ENCODE peak calls at places on chromosomes 2 and 18, in seven cellular contexts. R, V, S, A, B, D and E are unnamed samples.

GRCh38 chr2:15173506-15173905 is 387.6 kb downstream of the NBAS start:
- DNase-seq in R (no peak), V (no peak), S (no peak), A (no peak), B (no peak), D (no peak), E (no peak)

GRCh38 chr2:10423400-10423774 is 24.7 kb downstream of the ODC1 start:
- DNase-seq in R (no peak), V (no peak), S (no peak), A (no peak), B (no peak), D (no peak), E (no peak)

GRCh38 chr2:11132036-11132671 is 23.1 kb upstream of the SLC66A3 start:
- DNase-seq in R (no peak), V (no peak), S (no peak), A (no peak), B (no peak), D (no peak), E (peak; percentile 58)

GRCh38 chr2:158184556-158185343 is 83.1 kb downstream of the UPP2 start:
- DNase-seq in R (no peak), V (no peak), S (no peak), A (no peak), B (no peak), D (no peak), E (no peak)

GRCh38 chr2:225512873-225513580 is 113.5 kb downstream of the NYAP2 start:
- DNase-seq in R (no peak), V (no peak), S (no peak), A (peak; percentile 79), B (peak; percentile 6), D (no peak), E (no peak)

GRCh38 chr2:152609174-152609573 is 108.1 kb downstream of the PRPF40A start:
- DNase-seq in R (no peak), V (no peak), S (no peak), A (no peak), B (peak; percentile 46), D (no peak), E (no peak)

GRCh38 chr2:113219889-113220641 is 46.3 kb downstream of the PSD4 start:
- DNase-seq in R (peak; percentile 16), V (peak; percentile 62), S (no peak), A (peak; percentile 70), B (peak; percentile 76), D (no peak), E (no peak)

GRCh38 chr18:70491734-70492348 is 203.0 kb downstream of the SOCS6 start:
- DNase-seq in R (peak; percentile 81), V (peak; percentile 51), S (peak; percentile 22), A (peak; percentile 19), B (peak; percentile 57), D (peak; percentile 6), E (peak; percentile 10)

GRCh38 chr2:69453475-69454129 is 16.4 kb upstream of the NFU1 start:
- DNase-seq in R (no peak), V (no peak), S (no peak), A (no peak), B (no peak), D (no peak), E (no peak)

GRCh38 chr2:80073134-80073561 is 231.4 kb downstream of the LRRTM1 start:
- DNase-seq in R (peak; percentile 83), V (peak; percentile 34), S (peak; percentile 4), A (peak; percentile 42), B (peak; percentile 70), D (peak; percentile 5), E (peak; percentile 20)

GRCh38 chr2:123103902-123104301 is 921.2 kb upstream of the CNTNAP5 start:
- DNase-seq in R (peak; percentile 4), V (no peak), S (no peak), A (no peak), B (no peak), D (no peak), E (no peak)

GRCh38 chr18:2629003-2629402 is 26.5 kb upstream of the SMCHD1 start:
- DNase-seq in R (no peak), V (no peak), S (no peak), A (no peak), B (no peak), D (no peak), E (no peak)

GRCh38 chr2:222057249-222058073 is 241.3 kb downstream of the PAX3 start:
- DNase-seq in R (peak; percentile 39), V (no peak), S (peak; percentile 5), A (no peak), B (peak; percentile 30), D (no peak), E (no peak)

GRCh38 chr2:172685467-172685866 is 50.2 kb upstream of the RAPGEF4 start:
- DNase-seq in R (no peak), V (no peak), S (no peak), A (no peak), B (no peak), D (no peak), E (no peak)

GRCh38 chr2:73642338-73643018 is at the start of gene NAT8:
- DNase-seq in R (no peak), V (no peak), S (no peak), A (no peak), B (peak; percentile 10), D (no peak), E (no peak)

GRCh38 chr2:33208400-33208799 is 261.6 kb downstream of the LTBP1 start:
- DNase-seq in R (no peak), V (no peak), S (peak; percentile 1), A (no peak), B (no peak), D (no peak), E (no peak)

GRCh38 chr2:33207336-33207735 is 260.6 kb downstream of the LTBP1 start:
- DNase-seq in R (no peak), V (no peak), S (no peak), A (peak; percentile 45), B (no peak), D (no peak), E (no peak)

GRCh38 chr2:33212151-33212550 is 264.3 kb upstream of the RASGRP3 start:
- DNase-seq in R (no peak), V (no peak), S (no peak), A (peak; percentile 97), B (peak; percentile 96), D (no peak), E (no peak)

GRCh38 chr2:33210626-33211025 is 263.9 kb downstream of the LTBP1 start:
- DNase-seq in R (peak; percentile 2), V (peak; percentile 44), S (no peak), A (peak; percentile 99), B (peak; percentile 96), D (no peak), E (no peak)

GRCh38 chr2:33209976-33210375 is 263.2 kb downstream of the LTBP1 start:
- DNase-seq in R (no peak), V (no peak), S (no peak), A (peak; percentile 65), B (peak; percentile 79), D (no peak), E (no peak)
- H3K27ac ChIP-seq in R (no peak overlapping the region), V (peak overlapping the region; percentile 57), S (no peak overlapping the region), A (peak overlapping the region; percentile 66), B (peak overlapping the region; percentile 37), D (no peak overlapping the region), E (no peak overlapping the region)

GRCh38 chr2:239310401-239311061 is 90.3 kb downstream of the HDAC4 start:
- DNase-seq in R (no peak), V (no peak), S (no peak), A (no peak), B (no peak), D (no peak), E (peak; percentile 29)

GRCh38 chr2:239309398-239310245 is 91.2 kb downstream of the HDAC4 start:
- DNase-seq in R (no peak), V (no peak), S (no peak), A (no peak), B (no peak), D (no peak), E (no peak)

GRCh38 chr2:239307921-239308620 is 92.7 kb downstream of the HDAC4 start:
- DNase-seq in R (no peak), V (no peak), S (no peak), A (no peak), B (no peak), D (no peak), E (no peak)

GRCh38 chr2:239307221-239307569 is 93.6 kb downstream of the HDAC4 start:
- DNase-seq in R (no peak), V (no peak), S (no peak), A (no peak), B (no peak), D (no peak), E (no peak)

GRCh38 chr2:239308696-239309397 is 92.0 kb downstream of the HDAC4 start:
- DNase-seq in R (no peak), V (no peak), S (no peak), A (no peak), B (peak; percentile 70), D (no peak), E (no peak)
- H3K27ac ChIP-seq in R (no peak overlapping the region), V (peak overlapping the region; percentile 51), S (no peak overlapping the region), A (peak overlapping the region; percentile 66), B (peak overlapping the region; percentile 50), D (no peak overlapping the region), E (peak overlapping the region; percentile 71)

GRCh38 chr2:174924061-174924693 is 81.0 kb downstream of the CHN1 start:
- DNase-seq in R (no peak), V (no peak), S (no peak), A (no peak), B (no peak), D (no peak), E (no peak)
- H3K27ac ChIP-seq in R (no peak overlapping the region), V (no peak overlapping the region), S (no peak overlapping the region), A (no peak overlapping the region), B (no peak overlapping the region), D (no peak overlapping the region), E (no peak overlapping the region)

DNA sequence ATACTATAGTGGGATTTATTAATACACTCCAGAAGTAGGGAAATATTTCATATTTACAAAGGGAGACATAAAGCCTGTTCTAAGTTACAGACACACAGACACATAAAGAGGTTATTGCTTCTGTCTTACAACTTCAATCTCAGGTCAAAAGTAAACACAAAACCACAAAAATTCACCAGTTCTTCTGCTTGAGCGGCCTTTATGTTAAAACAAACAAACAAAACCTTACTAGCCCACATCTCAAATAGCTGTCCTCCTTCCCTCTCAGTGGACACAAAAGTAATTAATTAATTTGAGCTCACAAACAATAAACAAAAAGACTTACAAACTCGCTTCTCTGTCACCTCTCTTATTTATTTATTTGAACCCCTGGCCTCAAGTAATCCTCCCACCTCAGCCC is 1.5 kb upstream of the ASNSD1 start:
- DNase-seq in R (no peak), V (no peak), S (no peak), A (peak; percentile 19), B (no peak), D (no peak), E (no peak)
- H3K27ac ChIP-seq in R (no peak overlapping the region), V (no peak overlapping the region), S (no peak overlapping the region), A (no peak overlapping the region), B (no peak overlapping the region), D (no peak overlapping the region), E (no peak overlapping the region)